ENCODE peak calls at places on chromosomes 7 and 10, in nine cellular contexts. F, R, H, T, A, B, S, D and I are unnamed samples.

GRCh38 chr10:24617771-24618396 is 105.8 kb downstream of the ARHGAP21 start:
- DNase-seq in F (no peak), R (peak; percentile 7), H (peak; percentile 66), T (no peak), A (peak; percentile 80), B (peak; percentile 71), S (peak; percentile 68), D (peak; percentile 59), I (no peak)

GRCh38 chr7:119408596-119408995 is 864.4 kb upstream of the KCND2 start:
- DNase-seq in F (no peak), R (no peak), H (no peak), T (no peak), A (no peak), B (no peak), S (no peak), D (no peak), I (no peak)

GRCh38 chr7:42587826-42588225 is 324.0 kb downstream of the C7orf25 start:
- DNase-seq in F (no peak), R (no peak), H (no peak), T (no peak), A (no peak), B (no peak), S (no peak), D (no peak), I (no peak)

GRCh38 chr10:29479081-29479917 is 155.5 kb downstream of the SVIL start:
- DNase-seq in F (no peak), R (peak; percentile 22), H (no peak), T (no peak), A (no peak), B (no peak), S (no peak), D (no peak), I (no peak)

GRCh38 chr10:112239347-112239746 is 43.9 kb upstream of the TECTB start:
- DNase-seq in F (no peak), R (no peak), H (no peak), T (no peak), A (no peak), B (no peak), S (no peak), D (no peak), I (no peak)

GRCh38 chr10:99172130-99172738 is 63.4 kb downstream of the HPSE2 start:
- DNase-seq in F (no peak), R (peak; percentile 22), H (peak; percentile 34), T (no peak), A (peak; percentile 46), B (no peak), S (no peak), D (peak; percentile 11), I (no peak)

GRCh38 chr7:123120286-123120685 is 79.5 kb downstream of the SLC13A1 start:
- DNase-seq in F (no peak), R (no peak), H (no peak), T (no peak), A (no peak), B (no peak), S (no peak), D (peak; percentile 29), I (no peak)

GRCh38 chr7:90209776-90210175 is 1.8 kb upstream of the STEAP2 start:
- DNase-seq in F (no peak), R (no peak), H (no peak), T (no peak), A (no peak), B (no peak), S (no peak), D (no peak), I (no peak)

GRCh38 chr10:633279-634245 is 55.9 kb downstream of the DIP2C start:
- DNase-seq in F (peak; percentile 59), R (no peak), H (no peak), T (no peak), A (no peak), B (peak; percentile 82), S (peak; percentile 53), D (no peak), I (no peak)

GRCh38 chr10:120318862-120319261 is 138.2 kb upstream of the PLPP4 start:
- DNase-seq in F (no peak), R (no peak), H (no peak), T (no peak), A (no peak), B (no peak), S (no peak), D (no peak), I (no peak)
- TF ChIP-seq POLR2AphosphoS5 in F (no peak), R (no peak), H (no peak), T (no peak), A (no peak), B (no peak), S (no peak), D (no peak), I (no peak)

GRCh38 chr10:12650122-12650521 is 300.8 kb downstream of the CAMK1D start:
- DNase-seq in F (no peak), R (no peak), H (no peak), T (no peak), A (no peak), B (no peak), S (no peak), D (no peak), I (peak; percentile 49)
- TF ChIP-seq POLR2A in F (no peak), R (no peak), H (no peak), T (no peak), A (no peak), B (no peak), S (no peak), D (no peak), I (no peak)

GRCh38 chr7:31126976-31127375 is 74.9 kb downstream of the ADCYAP1R1 start:
- DNase-seq in F (no peak), R (no peak), H (no peak), T (no peak), A (no peak), B (no peak), S (no peak), D (peak; percentile 9), I (no peak)
- TF ChIP-seq CTCF in F (no peak), R (no peak), H (no peak), T (no peak), A (peak; percentile 36), B (no peak), S (no peak), D (peak; percentile 10), I (no peak)

GRCh38 chr7:5677538-5678294 is 103.7 kb downstream of the RNF216 start:
- DNase-seq in F (peak; percentile 84), R (peak; percentile 44), H (peak; percentile 61), T (no peak), A (peak; percentile 65), B (peak; percentile 88), S (peak; percentile 43), D (peak; percentile 84), I (peak; percentile 56)

GRCh38 chr7:5679047-5679740 is 102.3 kb downstream of the RNF216 start:
- DNase-seq in F (peak; percentile 63), R (no peak), H (no peak), T (no peak), A (no peak), B (no peak), S (no peak), D (no peak), I (no peak)

GRCh38 chr7:5681423-5681822 is 100.0 kb downstream of the RNF216 start:
- DNase-seq in F (no peak), R (no peak), H (no peak), T (no peak), A (no peak), B (no peak), S (no peak), D (no peak), I (no peak)

GRCh38 chr7:5679741-5680473 is 101.6 kb downstream of the RNF216 start:
- DNase-seq in F (peak; percentile 89), R (no peak), H (peak; percentile 53), T (no peak), A (no peak), B (peak; percentile 83), S (no peak), D (no peak), I (peak; percentile 70)

GRCh38 chr7:5678295-5679046 is 103.0 kb downstream of the RNF216 start:
- DNase-seq in F (peak; percentile 72), R (no peak), H (no peak), T (no peak), A (no peak), B (no peak), S (no peak), D (no peak), I (no peak)
- TF ChIP-seq POLR2AphosphoS5 in F (no peak), R (no peak), H (no peak), T (no peak), A (no peak), B (no peak), S (no peak), D (no peak), I (no peak)

GRCh38 chr7:102994567-102994966 is 80.0 kb downstream of the FBXL13 start:
- DNase-seq in F (no peak), R (no peak), H (no peak), T (no peak), A (no peak), B (no peak), S (no peak), D (no peak), I (no peak)

GRCh38 chr7:102992509-102992819 is 79.7 kb downstream of the LRRC17 start:
- DNase-seq in F (no peak), R (no peak), H (no peak), T (no peak), A (no peak), B (no peak), S (no peak), D (peak; percentile 42), I (no peak)

GRCh38 chr7:102992820-102993531 is 80.2 kb downstream of the LRRC17 start:
- DNase-seq in F (no peak), R (no peak), H (no peak), T (no peak), A (peak; percentile 93), B (no peak), S (no peak), D (peak; percentile 100), I (no peak)

GRCh38 chr7:102991540-102992214 is 78.9 kb downstream of the LRRC17 start:
- DNase-seq in F (no peak), R (peak; percentile 64), H (peak; percentile 47), T (no peak), A (peak; percentile 87), B (no peak), S (peak; percentile 72), D (peak; percentile 97), I (peak; percentile 45)

GRCh38 chr7:102993532-102994029 is 80.8 kb downstream of the LRRC17 start:
- DNase-seq in F (no peak), R (no peak), H (no peak), T (no peak), A (peak; percentile 50), B (no peak), S (no peak), D (no peak), I (no peak)
- TF ChIP-seq POLR2A in F (no peak), R (no peak), H (no peak), T (no peak), A (no peak), B (no peak), S (no peak), D (no peak), I (no peak)

GRCh38 chr10:115093776-115094361 is 704 bp downstream of the ATRNL1 start:
- DNase-seq in F (peak; percentile 77), R (no peak), H (peak; percentile 13), T (no peak), A (no peak), B (no peak), S (no peak), D (no peak), I (peak; percentile 73)
- TF ChIP-seq CTCF in F (no peak), R (no peak), H (no peak), T (no peak), A (no peak), B (no peak), S (no peak), D (no peak), I (no peak)